ENCODE peak calls at places on chromosome 6, in ten cellular contexts. One of them, this sample, is unnamed.

GRCh38 chr6:150891886-150892485 is 26.5 kb downstream of the MTHFD1L start:
- DNase-seq in osteoblast: peak
- DNase-seq in ovary: peak
- DNase-seq in adrenal gland: peak
- DNase-seq in sigmoid colon: peak
- DNase-seq in fibroblast of lung: peak
- DNase-seq in breast epithelium: peak
- DNase-seq in lower lobe of right lung: no peak
- DNase-seq in PC-3: peak
- DNase-seq in CD4-positive, CD25-positive, alpha-beta regulatory T cell: peak
- DNase-seq in this sample: peak

GRCh38 chr6:74357329-74357728 is 661.3 kb downstream of the CD109 start:
- DNase-seq in breast epithelium: no peak
- DNase-seq in osteoblast: peak
- DNase-seq in ovary: no peak
- DNase-seq in CD4-positive, CD25-positive, alpha-beta regulatory T cell: no peak
- DNase-seq in sigmoid colon: no peak
- DNase-seq in fibroblast of lung: peak
- DNase-seq in lower lobe of right lung: no peak
- DNase-seq in adrenal gland: no peak
- DNase-seq in PC-3: peak
- DNase-seq in this sample: no peak

GRCh38 chr6:26264547-26264946 is 100.5 kb upstream of the BTN3A2 start:
- DNase-seq in PC-3: no peak
- DNase-seq in sigmoid colon: no peak
- DNase-seq in lower lobe of right lung: no peak
- DNase-seq in CD4-positive, CD25-positive, alpha-beta regulatory T cell: no peak
- DNase-seq in osteoblast: no peak
- DNase-seq in breast epithelium: no peak
- DNase-seq in adrenal gland: no peak
- DNase-seq in ovary: no peak
- DNase-seq in fibroblast of lung: no peak
- DNase-seq in this sample: no peak

GRCh38 chr6:26501482-26501986 is 1.4 kb downstream of the BTN1A1 start:
- DNase-seq in breast epithelium: no peak
- DNase-seq in ovary: no peak
- DNase-seq in adrenal gland: peak
- DNase-seq in CD4-positive, CD25-positive, alpha-beta regulatory T cell: peak
- DNase-seq in sigmoid colon: peak
- DNase-seq in fibroblast of lung: peak
- DNase-seq in lower lobe of right lung: peak
- DNase-seq in PC-3: no peak
- DNase-seq in osteoblast: no peak
- DNase-seq in this sample: no peak

GRCh38 chr6:57248311-57248895 is 26.3 kb upstream of the RAB23 start:
- DNase-seq in lower lobe of right lung: no peak
- DNase-seq in fibroblast of lung: no peak
- DNase-seq in ovary: no peak
- DNase-seq in CD4-positive, CD25-positive, alpha-beta regulatory T cell: no peak
- DNase-seq in PC-3: no peak
- DNase-seq in sigmoid colon: no peak
- DNase-seq in osteoblast: no peak
- DNase-seq in breast epithelium: no peak
- DNase-seq in adrenal gland: no peak
- DNase-seq in this sample: no peak

GRCh38 chr6:150046943-150047342 is 21.6 kb upstream of the RAET1L start:
- DNase-seq in breast epithelium: no peak
- DNase-seq in lower lobe of right lung: no peak
- DNase-seq in fibroblast of lung: no peak
- DNase-seq in PC-3: no peak
- DNase-seq in ovary: no peak
- DNase-seq in sigmoid colon: peak
- DNase-seq in adrenal gland: no peak
- DNase-seq in osteoblast: no peak
- DNase-seq in CD4-positive, CD25-positive, alpha-beta regulatory T cell: no peak
- DNase-seq in this sample: no peak

GRCh38 chr6:69097948-69098347 is 462.9 kb downstream of the ADGRB3 start:
- DNase-seq in ovary: no peak
- DNase-seq in lower lobe of right lung: no peak
- DNase-seq in breast epithelium: no peak
- DNase-seq in sigmoid colon: no peak
- DNase-seq in osteoblast: no peak
- DNase-seq in CD4-positive, CD25-positive, alpha-beta regulatory T cell: no peak
- DNase-seq in fibroblast of lung: no peak
- DNase-seq in PC-3: no peak
- DNase-seq in adrenal gland: no peak
- DNase-seq in this sample: no peak

GRCh38 chr6:39322306-39322850 is at the start of gene KCNK16:
- DNase-seq in lower lobe of right lung: no peak
- DNase-seq in ovary: no peak
- DNase-seq in CD4-positive, CD25-positive, alpha-beta regulatory T cell: no peak
- DNase-seq in osteoblast: no peak
- DNase-seq in sigmoid colon: no peak
- DNase-seq in fibroblast of lung: no peak
- DNase-seq in breast epithelium: no peak
- DNase-seq in adrenal gland: no peak
- DNase-seq in PC-3: no peak
- DNase-seq in this sample: no peak

GRCh38 chr6:18360188-18360587 is 27.0 kb upstream of the RNF144B start:
- DNase-seq in ovary: no peak
- DNase-seq in lower lobe of right lung: no peak
- DNase-seq in breast epithelium: no peak
- DNase-seq in fibroblast of lung: no peak
- DNase-seq in CD4-positive, CD25-positive, alpha-beta regulatory T cell: no peak
- DNase-seq in adrenal gland: no peak
- DNase-seq in osteoblast: no peak
- DNase-seq in PC-3: no peak
- DNase-seq in sigmoid colon: no peak
- DNase-seq in this sample: no peak

GRCh38 chr6:18363746-18364145 is 23.4 kb upstream of the RNF144B start:
- DNase-seq in sigmoid colon: no peak
- DNase-seq in fibroblast of lung: peak
- DNase-seq in CD4-positive, CD25-positive, alpha-beta regulatory T cell: no peak
- DNase-seq in breast epithelium: no peak
- DNase-seq in PC-3: no peak
- DNase-seq in lower lobe of right lung: no peak
- DNase-seq in ovary: no peak
- DNase-seq in osteoblast: no peak
- DNase-seq in adrenal gland: no peak
- DNase-seq in this sample: no peak

GRCh38 chr6:18362058-18362561 is 25.0 kb upstream of the RNF144B start:
- DNase-seq in lower lobe of right lung: no peak
- DNase-seq in breast epithelium: no peak
- DNase-seq in ovary: no peak
- DNase-seq in PC-3: peak
- DNase-seq in CD4-positive, CD25-positive, alpha-beta regulatory T cell: no peak
- DNase-seq in fibroblast of lung: peak
- DNase-seq in sigmoid colon: no peak
- DNase-seq in adrenal gland: no peak
- DNase-seq in osteoblast: peak
- DNase-seq in this sample: no peak

DNA sequence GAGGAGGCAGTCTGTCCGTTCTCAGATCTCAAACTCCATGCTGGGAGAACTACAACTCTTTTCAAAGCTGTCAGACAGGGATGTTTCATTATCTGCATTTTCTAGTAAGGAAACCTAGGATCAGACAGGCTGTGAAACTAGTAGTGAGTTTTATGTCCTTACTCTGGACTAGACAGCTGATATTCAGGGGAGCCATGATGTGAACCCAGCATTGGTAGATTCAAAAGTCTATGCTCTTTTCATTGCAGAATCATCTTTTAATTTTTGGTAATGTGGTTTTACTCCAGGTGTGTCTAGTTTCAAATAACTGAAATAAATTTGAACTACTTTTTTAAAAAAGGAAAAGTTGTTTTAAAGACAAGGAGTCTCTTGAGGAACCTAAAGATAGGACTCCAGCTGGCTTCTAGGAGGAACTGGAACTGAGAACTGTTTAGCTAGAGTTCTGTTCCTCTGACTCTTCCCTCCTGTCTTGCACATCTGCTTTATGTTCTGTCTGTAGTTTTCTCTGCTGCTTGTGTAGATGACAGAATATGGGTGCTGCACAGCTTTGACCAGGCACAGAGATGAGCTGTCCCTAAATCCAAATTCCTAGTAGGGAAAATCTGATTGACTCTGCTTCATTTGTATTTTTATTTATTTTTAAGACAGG is 27.8 kb upstream of the RNF144B start:
- DNase-seq in adrenal gland: no peak
- DNase-seq in breast epithelium: no peak
- DNase-seq in sigmoid colon: no peak
- DNase-seq in CD4-positive, CD25-positive, alpha-beta regulatory T cell: no peak
- DNase-seq in ovary: no peak
- DNase-seq in osteoblast: no peak
- DNase-seq in fibroblast of lung: no peak
- DNase-seq in PC-3: no peak
- DNase-seq in lower lobe of right lung: no peak
- DNase-seq in this sample: no peak
- H3K4me3 ChIP-seq in adrenal gland: no peak
- H3K4me3 ChIP-seq in breast epithelium: no peak
- H3K4me3 ChIP-seq in sigmoid colon: no peak
- H3K4me3 ChIP-seq in CD4-positive, CD25-positive, alpha-beta regulatory T cell: no peak
- H3K4me3 ChIP-seq in ovary: no peak
- H3K4me3 ChIP-seq in osteoblast: no peak
- H3K4me3 ChIP-seq in fibroblast of lung: no peak
- H3K4me3 ChIP-seq in PC-3: no peak
- H3K4me3 ChIP-seq in lower lobe of right lung: no peak
- H3K4me3 ChIP-seq in this sample: no peak

GRCh38 chr6:20350215-20350614 is 51.5 kb upstream of the E2F3 start:
- DNase-seq in CD4-positive, CD25-positive, alpha-beta regulatory T cell: no peak
- DNase-seq in osteoblast: no peak
- DNase-seq in PC-3: no peak
- DNase-seq in fibroblast of lung: peak
- DNase-seq in adrenal gland: no peak
- DNase-seq in breast epithelium: no peak
- DNase-seq in lower lobe of right lung: no peak
- DNase-seq in ovary: no peak
- DNase-seq in sigmoid colon: no peak
- DNase-seq in this sample: no peak
- H3K4me3 ChIP-seq in CD4-positive, CD25-positive, alpha-beta regulatory T cell: no peak
- H3K4me3 ChIP-seq in osteoblast: no peak
- H3K4me3 ChIP-seq in PC-3: no peak
- H3K4me3 ChIP-seq in fibroblast of lung: no peak
- H3K4me3 ChIP-seq in adrenal gland: no peak
- H3K4me3 ChIP-seq in breast epithelium: no peak
- H3K4me3 ChIP-seq in lower lobe of right lung: no peak
- H3K4me3 ChIP-seq in ovary: no peak
- H3K4me3 ChIP-seq in sigmoid colon: no peak
- H3K4me3 ChIP-seq in this sample: no peak

DNA sequence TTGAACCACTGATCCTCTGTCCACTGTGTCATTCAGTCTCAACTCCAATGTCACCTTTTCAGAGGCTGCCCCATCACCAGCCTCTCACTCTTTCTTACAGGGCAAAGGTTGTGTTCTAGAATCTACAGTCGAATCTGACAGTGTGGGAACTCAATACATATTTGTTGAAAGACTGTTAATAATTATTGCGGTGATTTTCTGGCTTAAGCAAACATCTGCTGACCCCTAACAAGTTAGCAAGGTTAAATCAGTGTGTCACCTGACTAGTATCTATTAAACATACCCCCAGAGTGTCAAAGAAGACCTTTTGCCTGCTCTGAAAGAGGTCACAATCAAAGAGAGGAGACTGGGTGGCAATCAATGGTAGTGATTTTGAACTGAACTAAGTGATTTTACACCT is 41.9 kb downstream of the ELOVL2 start:
- DNase-seq in sigmoid colon: no peak
- DNase-seq in adrenal gland: no peak
- DNase-seq in ovary: no peak
- DNase-seq in PC-3: no peak
- DNase-seq in osteoblast: no peak
- DNase-seq in fibroblast of lung: no peak
- DNase-seq in breast epithelium: no peak
- DNase-seq in CD4-positive, CD25-positive, alpha-beta regulatory T cell: no peak
- DNase-seq in lower lobe of right lung: no peak
- DNase-seq in this sample: no peak
- H3K4me3 ChIP-seq in sigmoid colon: no peak
- H3K4me3 ChIP-seq in adrenal gland: no peak
- H3K4me3 ChIP-seq in ovary: no peak
- H3K4me3 ChIP-seq in PC-3: no peak
- H3K4me3 ChIP-seq in osteoblast: no peak
- H3K4me3 ChIP-seq in fibroblast of lung: no peak
- H3K4me3 ChIP-seq in breast epithelium: no peak
- H3K4me3 ChIP-seq in CD4-positive, CD25-positive, alpha-beta regulatory T cell: no peak
- H3K4me3 ChIP-seq in lower lobe of right lung: no peak
- H3K4me3 ChIP-seq in this sample: no peak

GRCh38 chr6:160949531-160949930 is 42.0 kb upstream of the MAP3K4 start:
- DNase-seq in sigmoid colon: no peak
- DNase-seq in breast epithelium: no peak
- DNase-seq in CD4-positive, CD25-positive, alpha-beta regulatory T cell: no peak
- DNase-seq in fibroblast of lung: no peak
- DNase-seq in lower lobe of right lung: no peak
- DNase-seq in PC-3: no peak
- DNase-seq in ovary: no peak
- DNase-seq in osteoblast: no peak
- DNase-seq in adrenal gland: no peak
- DNase-seq in this sample: no peak
- H3K4me3 ChIP-seq in sigmoid colon: no peak
- H3K4me3 ChIP-seq in breast epithelium: no peak
- H3K4me3 ChIP-seq in CD4-positive, CD25-positive, alpha-beta regulatory T cell: no peak
- H3K4me3 ChIP-seq in fibroblast of lung: no peak
- H3K4me3 ChIP-seq in lower lobe of right lung: no peak
- H3K4me3 ChIP-seq in PC-3: no peak
- H3K4me3 ChIP-seq in ovary: no peak
- H3K4me3 ChIP-seq in osteoblast: no peak
- H3K4me3 ChIP-seq in adrenal gland: no peak
- H3K4me3 ChIP-seq in this sample: no peak

GRCh38 chr6:147000545-147001488 is 203.4 kb upstream of the STXBP5 start:
- DNase-seq in osteoblast: peak
- DNase-seq in fibroblast of lung: peak
- DNase-seq in PC-3: no peak
- DNase-seq in sigmoid colon: no peak
- DNase-seq in ovary: no peak
- DNase-seq in lower lobe of right lung: no peak
- DNase-seq in breast epithelium: no peak
- DNase-seq in adrenal gland: no peak
- DNase-seq in CD4-positive, CD25-positive, alpha-beta regulatory T cell: no peak
- DNase-seq in this sample: no peak
- H3K4me3 ChIP-seq in osteoblast: peak
- H3K4me3 ChIP-seq in fibroblast of lung: no peak
- H3K4me3 ChIP-seq in PC-3: no peak
- H3K4me3 ChIP-seq in sigmoid colon: no peak
- H3K4me3 ChIP-seq in ovary: no peak
- H3K4me3 ChIP-seq in lower lobe of right lung: no peak
- H3K4me3 ChIP-seq in breast epithelium: no peak
- H3K4me3 ChIP-seq in adrenal gland: no peak
- H3K4me3 ChIP-seq in CD4-positive, CD25-positive, alpha-beta regulatory T cell: no peak
- H3K4me3 ChIP-seq in this sample: no peak